ENCODE peak calls at places on chromosomes 2 and 18, in five cellular contexts. R is activated CD8-positive, alpha-beta memory T cell treated with anti-CD3 and anti-CD28 coated beads, Interleukin-2, amount 10 ng/mL, durations not matched to agents 7 days and 5 days; T is HTR-8/SVneo; N is iris pigment epithelial cell; W is stimulated activated CD8-positive, alpha-beta memory T cell treated with anti-CD3 and anti-CD28 coated beads, Interleukin-15, amount 100 ng/mL, for 24 hours. Y is an unnamed sample.

GRCh38 chr18:50183556-50183955 is 11.4 kb downstream of the MYO5B start:
- DNase-seq in T (no peak), R (no peak), N (peak), W (no peak), Y (no peak)

GRCh38 chr2:233005096-233005495 is 8.0 kb downstream of the NGEF start:
- DNase-seq in T (no peak), W (no peak), R (peak), N (no peak), Y (no peak)

GRCh38 chr18:12862874-12863482 is 21.1 kb downstream of the PTPN2 start:
- DNase-seq in W (no peak), N (no peak), T (no peak), R (no peak), Y (no peak)

GRCh38 chr2:236166157-236166780 is 1.9 kb downstream of the GBX2 start:
- DNase-seq in W (no peak), T (no peak), N (no peak), R (no peak), Y (no peak)

GRCh38 chr2:8545676-8546318 is 136.1 kb upstream of the ID2 start:
- DNase-seq in N (no peak), R (no peak), W (no peak), T (no peak), Y (no peak)

GRCh38 chr2:191155608-191156071 is 4.8 kb upstream of the STAT4 start:
- DNase-seq in R (no peak), N (peak), W (no peak), T (no peak), Y (no peak)

GRCh38 chr2:113848758-113849460 is 41.0 kb upstream of the ACTR3 start:
- DNase-seq in R (no peak), T (no peak), N (peak), W (no peak), Y (no peak)

GRCh38 chr2:190452433-190452832 is 44.3 kb downstream of the MFSD6 start:
- DNase-seq in R (no peak), N (no peak), T (no peak), W (no peak), Y (no peak)

GRCh38 chr18:75072672-75073371 is 136.1 kb downstream of the PTGR3 start:
- DNase-seq in R (no peak), W (no peak), N (no peak), T (no peak), Y (no peak)

GRCh38 chr2:96485751-96486643 is 19.2 kb downstream of the NEURL3 start:
- DNase-seq in W (no peak), N (peak), T (no peak), R (peak), Y (no peak)

GRCh38 chr2:9846554-9846953 is 3.3 kb downstream of the TAF1B start:
- DNase-seq in T (no peak), N (peak), R (no peak), W (no peak), Y (no peak)

GRCh38 chr2:71538241-71538640 is 84.9 kb downstream of the DYSF start:
- DNase-seq in R (no peak), W (no peak), T (no peak), N (no peak), Y (no peak)

GRCh38 chr2:210756821-210757220 is 200.4 kb downstream of the CPS1 start:
- DNase-seq in R (no peak), N (peak), T (no peak), W (no peak), Y (no peak)

GRCh38 chr2:86223682-86224560 is 24.7 kb downstream of the MRPL35 start:
- DNase-seq in R (no peak), N (peak), T (no peak), W (no peak), Y (no peak)

GRCh38 chr2:234081970-234082822 is 31.7 kb downstream of the SPP2 start:
- DNase-seq in W (no peak), T (no peak), R (no peak), N (no peak), Y (peak)

GRCh38 chr2:54122171-54122935 is 6.9 kb downstream of the ACYP2 start:
- DNase-seq in R (no peak), T (no peak), N (no peak), W (no peak), Y (no peak)

GRCh38 chr2:60106836-60107529 is 446.5 kb downstream of the BCL11A start:
- DNase-seq in R (no peak), N (no peak), T (no peak), W (no peak), Y (no peak)

GRCh38 chr2:55118643-55119065 is 68.4 kb upstream of the RTN4 start:
- DNase-seq in W (no peak), R (no peak), T (no peak), N (no peak), Y (no peak)

GRCh38 chr2:110639972-110640371 is 37.9 kb downstream of the BUB1 start:
- DNase-seq in R (no peak), W (no peak), T (no peak), N (no peak), Y (no peak)

GRCh38 chr2:120313695-120314615 is 32.0 kb upstream of the INHBB start:
- DNase-seq in T (no peak), N (no peak), R (no peak), W (no peak), Y (no peak)

GRCh38 chr2:71181316-71181715 is 45.6 kb downstream of the PAIP2B start:
- DNase-seq in R (no peak), W (no peak), T (no peak), N (peak), Y (peak)

GRCh38 chr2:192288290-192288689 is 93.6 kb upstream of the TMEFF2 start:
- DNase-seq in T (no peak), W (no peak), R (no peak), N (no peak), Y (no peak)